ENCODE peak calls at places on chromosome 15, in ten cellular contexts. X is left lung, Z is aorta, U is right cardiac atrium, A is right lobe of liver, O is gastrocnemius medialis, Q is pancreas, V is heart left ventricle, K is upper lobe of left lung, D is body of pancreas. B is an unnamed sample.

GRCh38 chr15:101276501-101277037 is 716 bp downstream of the SELENOS start:
- ATAC-seq in X (peak; percentile 10), Z (no peak), U (no peak), A (no peak), O (no peak), Q (peak; percentile 26), V (no peak), K (peak; percentile 21), D (no peak), B (no peak)

GRCh38 chr15:45402955-45403892 is 24.9 kb upstream of the GATM start:
- ATAC-seq in X (peak; percentile 57), Z (peak; percentile 17), U (peak; percentile 36), A (peak; percentile 62), O (peak; percentile 7), Q (peak; percentile 38), V (peak; percentile 32), K (peak; percentile 35), D (peak; percentile 30), B (peak; percentile 9)

GRCh38 chr15:78315686-78316085 is 16.3 kb upstream of the SKIC8 start:
- ATAC-seq in X (no peak), Z (no peak), U (no peak), A (no peak), O (no peak), Q (no peak), V (no peak), K (no peak), D (no peak), B (no peak)

GRCh38 chr15:45921376-45921775 is 286.5 kb downstream of the SQOR start:
- ATAC-seq in X (peak; percentile 63), Z (no peak), U (no peak), A (no peak), O (no peak), Q (peak; percentile 70), V (peak; percentile 39), K (no peak), D (peak; percentile 55), B (no peak)

GRCh38 chr15:74130089-74130848 is at the start of gene ISLR2:
- ATAC-seq in X (no peak), Z (no peak), U (no peak), A (no peak), O (no peak), Q (no peak), V (no peak), K (no peak), D (no peak), B (no peak)

GRCh38 chr15:101318147-101318809 is 23.2 kb upstream of the SNRPA1 start:
- ATAC-seq in X (no peak), Z (no peak), U (no peak), A (no peak), O (no peak), Q (no peak), V (no peak), K (no peak), D (no peak), B (no peak)

GRCh38 chr15:49438970-49439631 is 16.1 kb downstream of the FGF7 start:
- ATAC-seq in X (peak; percentile 92), Z (peak; percentile 44), U (peak; percentile 84), A (no peak), O (no peak), Q (peak; percentile 57), V (peak; percentile 94), K (peak; percentile 78), D (no peak), B (peak; percentile 34)

GRCh38 chr15:72604794-72605193 is 49.7 kb upstream of the GOLGA6B start:
- ATAC-seq in X (no peak), Z (no peak), U (no peak), A (no peak), O (no peak), Q (no peak), V (no peak), K (no peak), D (no peak), B (no peak)

GRCh38 chr15:84987949-84988624 is 6.4 kb downstream of the PDE8A start:
- ATAC-seq in X (no peak), Z (no peak), U (no peak), A (no peak), O (no peak), Q (no peak), V (no peak), K (no peak), D (no peak), B (no peak)

GRCh38 chr15:99279783-99280307 is 28.6 kb downstream of the LRRC28 start:
- ATAC-seq in X (no peak), Z (no peak), U (no peak), A (no peak), O (no peak), Q (no peak), V (no peak), K (no peak), D (no peak), B (no peak)

GRCh38 chr15:29278436-29279099 is 8.9 kb upstream of the NSMCE3 start:
- ATAC-seq in X (no peak), Z (no peak), U (no peak), A (no peak), O (no peak), Q (no peak), V (no peak), K (no peak), D (no peak), B (no peak)

GRCh38 chr15:85451099-85451700 is 70.8 kb downstream of the AKAP13 start:
- ATAC-seq in X (no peak), Z (no peak), U (no peak), A (no peak), O (no peak), Q (no peak), V (no peak), K (no peak), D (no peak), B (no peak)

GRCh38 chr15:60526127-60526616 is 47.2 kb upstream of the ICE2 start:
- ATAC-seq in X (no peak), Z (no peak), U (peak; percentile 79), A (peak; percentile 80), O (no peak), Q (peak; percentile 53), V (peak; percentile 71), K (peak; percentile 30), D (no peak), B (no peak)

GRCh38 chr15:66707310-66708160 is 5.5 kb downstream of the SMAD6 start:
- ATAC-seq in X (peak; percentile 25), Z (peak; percentile 27), U (peak; percentile 42), A (peak; percentile 23), O (no peak), Q (peak; percentile 56), V (peak; percentile 44), K (peak; percentile 4), D (peak; percentile 26), B (peak; percentile 30)

GRCh38 chr15:78049691-78050440 is 27.6 kb downstream of the TBC1D2B start:
- ATAC-seq in X (no peak), Z (no peak), U (no peak), A (peak; percentile 10), O (no peak), Q (no peak), V (peak; percentile 41), K (peak; percentile 25), D (no peak), B (peak; percentile 40)

GRCh38 chr15:59119625-59120024 is 14.7 kb downstream of the CCNB2 start:
- ATAC-seq in X (no peak), Z (no peak), U (no peak), A (no peak), O (no peak), Q (no peak), V (no peak), K (no peak), D (no peak), B (no peak)
- H3K27me3 ChIP-seq in X (no peaks in the 10 kb centered on the region), Z (no peaks in the 10 kb centered on the region), U (no peaks in the 10 kb centered on the region), A (no peaks in the 10 kb centered on the region), O (no peaks in the 10 kb centered on the region), Q (no peaks in the 10 kb centered on the region), V (no peaks in the 10 kb centered on the region), K (no peaks in the 10 kb centered on the region), D (no peaks in the 10 kb centered on the region), B (no peaks in the 10 kb centered on the region)

DNA sequence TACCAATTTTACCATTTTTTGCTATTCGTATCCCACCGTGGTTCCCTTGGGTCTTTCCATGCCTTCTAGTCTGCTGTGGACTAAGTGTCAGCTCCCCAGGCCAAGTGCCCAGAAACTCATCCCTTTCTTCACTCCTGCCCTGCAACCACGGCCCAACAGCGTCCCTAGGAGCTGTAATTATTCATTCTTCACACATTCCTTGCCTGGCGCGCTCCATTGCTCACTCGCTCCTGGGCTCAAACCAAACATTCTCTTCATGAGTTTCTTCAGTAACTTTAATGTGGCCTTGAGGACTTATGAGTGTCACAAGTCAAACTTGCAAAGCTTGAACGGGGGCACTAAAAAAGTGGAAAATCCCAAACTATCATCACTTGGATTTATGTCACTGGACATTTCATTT is 15.7 kb downstream of the GABRB3 start:
- ATAC-seq in X (no peak), Z (no peak), U (no peak), A (no peak), O (no peak), Q (no peak), V (no peak), K (no peak), D (no peak), B (no peak)
- H3K4me1 ChIP-seq in X (no peaks in the 10 kb centered on the region), Z (no peaks in the 10 kb centered on the region), U (no peaks in the 10 kb centered on the region), A (no peaks in the 10 kb centered on the region), O (no peaks in the 10 kb centered on the region), Q (no peaks in the 10 kb centered on the region), V (no peaks in the 10 kb centered on the region), K (no peaks in the 10 kb centered on the region), D (no peaks in the 10 kb centered on the region), B (no peaks in the 10 kb centered on the region)

GRCh38 chr15:91649922-91650321 is 203.6 kb upstream of the SLCO3A1 start:
- ATAC-seq in X (no peak), Z (no peak), U (no peak), A (no peak), O (no peak), Q (no peak), V (no peak), K (no peak), D (no peak), B (no peak)
- H3K27me3 ChIP-seq in X (no peaks in the 10 kb centered on the region), Z (no peaks in the 10 kb centered on the region), U (no peaks in the 10 kb centered on the region), A (no peaks in the 10 kb centered on the region), O (no peaks in the 10 kb centered on the region), Q (no peaks in the 10 kb centered on the region), V (no peaks in the 10 kb centered on the region), K (no peaks in the 10 kb centered on the region), D (no peaks in the 10 kb centered on the region), B (peaks cover 13% of the 10 kb centered on the region)

DNA sequence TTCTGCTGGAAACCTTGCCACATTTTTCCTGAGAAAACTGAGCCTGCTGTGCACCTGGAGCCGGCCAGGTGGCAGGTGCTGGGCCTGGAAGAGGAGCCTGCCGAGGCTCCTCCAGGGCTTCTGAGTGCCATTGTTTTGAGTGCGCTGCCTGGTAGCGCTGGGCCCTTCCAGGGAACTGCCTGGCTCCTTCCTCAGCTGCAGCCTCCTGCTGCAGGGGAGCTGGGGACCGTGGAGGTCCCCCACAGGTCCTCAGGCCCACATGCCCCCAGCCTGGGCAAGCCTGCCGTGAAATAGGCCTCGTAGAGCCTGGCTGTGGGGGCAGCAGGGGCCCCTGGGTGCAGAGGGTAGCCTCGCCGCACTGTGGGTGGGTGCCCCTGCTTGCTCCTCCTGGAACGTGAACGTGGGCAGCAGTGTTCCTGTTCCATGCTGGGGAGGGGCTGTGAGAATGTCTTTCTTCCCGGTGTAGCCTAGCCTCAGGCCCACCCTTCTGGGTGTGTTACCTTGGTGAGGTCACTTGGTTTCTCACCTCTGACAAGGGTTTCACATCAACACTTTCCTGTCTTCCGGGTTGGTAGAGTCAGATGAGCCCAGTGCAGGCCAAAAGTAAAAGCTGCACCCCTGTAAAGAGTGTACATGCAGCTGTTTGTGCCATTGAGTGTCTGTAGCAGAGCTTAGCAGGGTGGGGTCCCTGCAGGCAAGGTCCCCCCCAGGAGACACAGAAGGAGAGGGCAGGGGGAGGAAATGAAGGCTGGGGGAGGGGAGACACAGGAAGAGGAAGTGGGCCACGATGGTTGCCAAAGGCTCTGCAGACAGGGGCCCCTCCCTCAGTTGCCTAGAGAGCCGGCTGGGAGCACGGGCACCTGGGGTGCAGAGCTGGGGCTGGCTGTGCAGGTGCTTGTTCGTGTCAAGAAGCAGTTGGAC is 34.5 kb downstream of the KLF13 start:
- ATAC-seq in X (peak; percentile 38), Z (no peak), U (no peak), A (no peak), O (no peak), Q (peak; percentile 66), V (no peak), K (peak; percentile 1), D (peak; percentile 71), B (no peak)
- H3K4me1 ChIP-seq in X (peaks cover 78% of the 10 kb centered on the region), Z (no peaks in the 10 kb centered on the region), U (peaks cover 61% of the 10 kb centered on the region), A (peaks cover 67% of the 10 kb centered on the region), O (peaks cover 95% of the 10 kb centered on the region), Q (peaks cover 82% of the 10 kb centered on the region), V (peaks cover 100% of the 10 kb centered on the region), K (peaks cover 100% of the 10 kb centered on the region), D (peaks cover 100% of the 10 kb centered on the region), B (peaks cover 12% of the 10 kb centered on the region)

B was measured in gastroesophageal sphincter.